ENCODE peak calls at places on chromosome 7, in eight cellular contexts. M is H9; Y is stomach; Q is adipocyte; W is psoas muscle; V is CD4-positive, alpha-beta memory T cell; P is astrocyte; A is body of pancreas. U is an unnamed sample. For H3K9me3, the result is how much of the 10 kb centered on the place peaks cover.

GRCh38 chr7:40850017-40850416 is 715.2 kb downstream of the SUGCT start:
- DNase-seq in M (no peak), Y (no peak), Q (peak), W (no peak), V (no peak), P (peak), A (no peak), U (no peak)

GRCh38 chr7:29262191-29262917 is 67.8 kb downstream of the CHN2 start:
- DNase-seq in M (no peak), Y (no peak), Q (no peak), W (no peak), V (no peak), P (no peak), A (no peak), U (no peak)

GRCh38 chr7:66356277-66356721 is 151.2 kb downstream of the TPST1 start:
- DNase-seq in M (no peak), Y (no peak), Q (no peak), W (no peak), V (no peak), P (peak), A (no peak), U (no peak)

GRCh38 chr7:3309140-3309539 is 8.1 kb downstream of the SDK1 start:
- DNase-seq in M (no peak), Y (no peak), Q (no peak), W (no peak), V (no peak), P (no peak), A (no peak), U (no peak)

GRCh38 chr7:92061154-92061553 is 73.1 kb downstream of the CYP51A1 start:
- DNase-seq in M (no peak), Y (no peak), Q (no peak), W (peak), V (no peak), P (peak), A (no peak), U (no peak)

GRCh38 chr7:143884978-143885559 is 16.9 kb downstream of the TCAF1 start:
- DNase-seq in M (peak), Y (no peak), Q (peak), W (peak), V (no peak), P (peak), A (no peak), U (no peak)

GRCh38 chr7:139095194-139095659 is 14.3 kb downstream of the ZC3HAV1 start:
- DNase-seq in M (peak), Y (no peak), Q (no peak), W (peak), V (peak), P (no peak), A (no peak), U (peak)

GRCh38 chr7:129774359-129774758 is 162.8 kb downstream of the NRF1 start:
- DNase-seq in M (peak), Y (no peak), Q (no peak), W (no peak), V (no peak), P (no peak), A (no peak), U (no peak)

GRCh38 chr7:76430836-76431235 is 6.1 kb downstream of the ZP3 start:
- DNase-seq in M (no peak), Y (no peak), Q (no peak), W (no peak), V (no peak), P (no peak), A (peak), U (no peak)

GRCh38 chr7:7964250-7964649 is 4.3 kb upstream of the GLCCI1 start:
- DNase-seq in M (no peak), Y (no peak), Q (no peak), W (no peak), V (no peak), P (no peak), A (no peak), U (no peak)

GRCh38 chr7:84848219-84848973 is 338.5 kb downstream of the SEMA3D start:
- DNase-seq in M (no peak), Y (no peak), Q (peak), W (no peak), V (no peak), P (no peak), A (no peak), U (no peak)

GRCh38 chr7:126700807-126701604 is 551.7 kb downstream of the GRM8 start:
- DNase-seq in M (peak), Y (no peak), Q (peak), W (no peak), V (peak), P (peak), A (no peak), U (peak)

GRCh38 chr7:42805601-42806000 is 106.3 kb downstream of the C7orf25 start:
- DNase-seq in M (no peak), Y (no peak), Q (no peak), W (no peak), V (no peak), P (no peak), A (no peak), U (no peak)

GRCh38 chr7:70583965-70584883 is 547.7 kb upstream of the GALNT17 start:
- DNase-seq in M (no peak), Y (peak), Q (no peak), W (no peak), V (no peak), P (no peak), A (no peak), U (no peak)

GRCh38 chr7:10802011-10802410 is 171.7 kb upstream of the PHF14 start:
- DNase-seq in M (no peak), Y (no peak), Q (no peak), W (no peak), V (no peak), P (no peak), A (no peak), U (no peak)

GRCh38 chr7:111568870-111569462 is 6.7 kb upstream of the IMMP2L start:
- DNase-seq in M (no peak), Y (no peak), Q (no peak), W (no peak), V (no peak), P (no peak), A (no peak), U (no peak)

GRCh38 chr7:30702200-30702599 is 19.9 kb upstream of the CRHR2 start:
- DNase-seq in M (peak), Y (no peak), Q (no peak), W (no peak), V (peak), P (no peak), A (no peak), U (no peak)

GRCh38 chr7:150406565-150407421 is 27.7 kb downstream of the ZNF775 start:
- DNase-seq in M (no peak), Y (no peak), Q (peak), W (peak), V (peak), P (no peak), A (no peak), U (no peak)

GRCh38 chr7:138032186-138032585 is 30.3 kb upstream of the CREB3L2 start:
- DNase-seq in M (no peak), Y (no peak), Q (no peak), W (no peak), V (no peak), P (peak), A (no peak), U (no peak)

GRCh38 chr7:44769381-44770209 is 20.9 kb downstream of the ZMIZ2 start:
- DNase-seq in M (no peak), Y (no peak), Q (peak), W (no peak), V (no peak), P (peak), A (peak), U (no peak)

GRCh38 chr7:51304729-51305128 is 11.9 kb downstream of the COBL start:
- DNase-seq in M (no peak), Y (no peak), Q (no peak), W (no peak), V (no peak), P (no peak), A (no peak), U (no peak)

GRCh38 chr7:30764030-30764991 is 6.9 kb upstream of the MINDY4 start:
- DNase-seq in M (no peak), Y (no peak), Q (peak), W (no peak), V (no peak), P (peak), A (no peak), U (no peak)

GRCh38 chr7:12647364-12648219 is 39.8 kb upstream of the ARL4A start:
- DNase-seq in M (no peak), Y (peak), Q (peak), W (no peak), V (no peak), P (peak), A (peak), U (no peak)

GRCh38 chr7:28005075-28005847 is 175.3 kb downstream of the JAZF1 start:
- DNase-seq in M (no peak), Y (no peak), Q (no peak), W (peak), V (no peak), P (peak), A (no peak), U (no peak)

GRCh38 chr7:30924624-30925023 is 13.0 kb downstream of the AQP1 start:
- DNase-seq in M (peak), Y (peak), Q (no peak), W (no peak), V (no peak), P (no peak), A (no peak), U (no peak)

GRCh38 chr7:101728888-101729883 is 88.2 kb upstream of the CUX1 start:
- DNase-seq in M (no peak), Y (peak), Q (no peak), W (no peak), V (no peak), P (peak), A (no peak), U (no peak)

GRCh38 chr7:142863891-142864685 is 9.2 kb downstream of the EPHB6 start:
- DNase-seq in M (no peak), Y (no peak), Q (no peak), W (peak), V (no peak), P (no peak), A (no peak), U (no peak)

GRCh38 chr7:75989726-75990388 is 4.5 kb downstream of the TMEM120A start:
- DNase-seq in M (no peak), Y (no peak), Q (no peak), W (peak), V (no peak), P (no peak), A (peak), U (no peak)

GRCh38 chr7:11552676-11553075 is 279.3 kb downstream of the THSD7A start:
- DNase-seq in M (no peak), Y (no peak), Q (no peak), W (no peak), V (no peak), P (no peak), A (no peak), U (no peak)

GRCh38 chr7:7943951-7944350 is 24.6 kb upstream of the GLCCI1 start:
- DNase-seq in M (no peak), Y (no peak), Q (no peak), W (no peak), V (no peak), P (no peak), A (no peak), U (no peak)

GRCh38 chr7:66452165-66452564 is 176.5 kb upstream of the KCTD7 start:
- DNase-seq in M (no peak), Y (no peak), Q (peak), W (no peak), V (no peak), P (peak), A (no peak), U (no peak)

GRCh38 chr7:135978624-135979023 is 1.5 kb upstream of the MTPN start:
- DNase-seq in M (no peak), Y (no peak), Q (no peak), W (no peak), V (no peak), P (no peak), A (no peak), U (no peak)

GRCh38 chr7:159160450-159160849 is 15.8 kb upstream of the VIPR2 start:
- DNase-seq in M (no peak), Y (no peak), Q (no peak), W (no peak), V (no peak), P (no peak), A (no peak), U (no peak)

GRCh38 chr7:159167139-159167538 is 22.5 kb upstream of the VIPR2 start:
- DNase-seq in M (no peak), Y (no peak), Q (no peak), W (no peak), V (no peak), P (no peak), A (no peak), U (no peak)

GRCh38 chr7:159166530-159166929 is 21.9 kb upstream of the VIPR2 start:
- DNase-seq in M (no peak), Y (no peak), Q (no peak), W (no peak), V (no peak), P (no peak), A (no peak), U (no peak)

GRCh38 chr7:159169391-159169790 is 24.7 kb upstream of the VIPR2 start:
- DNase-seq in M (no peak), Y (no peak), Q (no peak), W (no peak), V (no peak), P (no peak), A (no peak), U (no peak)

DNA sequence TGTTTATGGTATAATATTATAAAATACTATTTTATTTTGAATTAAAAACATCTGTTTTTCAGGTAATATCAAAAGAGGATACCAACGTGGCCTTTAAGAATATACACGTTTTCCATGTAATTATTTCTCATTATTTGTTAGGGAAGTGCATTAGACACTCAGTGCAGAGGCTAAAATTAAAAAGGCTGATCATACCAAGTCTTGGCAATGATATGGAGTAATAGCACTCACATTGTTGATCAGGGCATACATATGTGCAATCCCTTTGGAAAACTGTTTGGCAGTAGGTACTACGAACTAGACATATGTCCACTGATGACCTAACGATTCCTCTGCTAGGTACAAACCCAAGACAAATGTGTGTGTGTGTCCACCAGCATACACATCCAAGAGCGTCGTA is 20.7 kb upstream of the VIPR2 start:
- DNase-seq in M (no peak), Y (no peak), Q (no peak), W (no peak), V (no peak), P (no peak), A (no peak), U (no peak)
- H3K9me3 ChIP-seq in M (under half), Y (under half), Q (under half), W (under half), V (under half), P (under half), A (under half), U (under half)

GRCh38 chr7:131325179-131325840 is 2.4 kb upstream of the MKLN1 start:
- DNase-seq in M (no peak), Y (no peak), Q (no peak), W (no peak), V (no peak), P (no peak), A (no peak), U (no peak)
- H3K9me3 ChIP-seq in M (under half), Y (under half), Q (under half), W (under half), V (under half), P (under half), A (under half), U (under half)

GRCh38 chr7:761101-761500 is 34.0 kb upstream of the PRKAR1B start:
- DNase-seq in M (no peak), Y (no peak), Q (no peak), W (peak), V (no peak), P (no peak), A (no peak), U (no peak)
- H3K9me3 ChIP-seq in M (under half), Y (under half), Q (under half), W (under half), V (under half), P (under half), A (under half), U (under half)

DNA sequence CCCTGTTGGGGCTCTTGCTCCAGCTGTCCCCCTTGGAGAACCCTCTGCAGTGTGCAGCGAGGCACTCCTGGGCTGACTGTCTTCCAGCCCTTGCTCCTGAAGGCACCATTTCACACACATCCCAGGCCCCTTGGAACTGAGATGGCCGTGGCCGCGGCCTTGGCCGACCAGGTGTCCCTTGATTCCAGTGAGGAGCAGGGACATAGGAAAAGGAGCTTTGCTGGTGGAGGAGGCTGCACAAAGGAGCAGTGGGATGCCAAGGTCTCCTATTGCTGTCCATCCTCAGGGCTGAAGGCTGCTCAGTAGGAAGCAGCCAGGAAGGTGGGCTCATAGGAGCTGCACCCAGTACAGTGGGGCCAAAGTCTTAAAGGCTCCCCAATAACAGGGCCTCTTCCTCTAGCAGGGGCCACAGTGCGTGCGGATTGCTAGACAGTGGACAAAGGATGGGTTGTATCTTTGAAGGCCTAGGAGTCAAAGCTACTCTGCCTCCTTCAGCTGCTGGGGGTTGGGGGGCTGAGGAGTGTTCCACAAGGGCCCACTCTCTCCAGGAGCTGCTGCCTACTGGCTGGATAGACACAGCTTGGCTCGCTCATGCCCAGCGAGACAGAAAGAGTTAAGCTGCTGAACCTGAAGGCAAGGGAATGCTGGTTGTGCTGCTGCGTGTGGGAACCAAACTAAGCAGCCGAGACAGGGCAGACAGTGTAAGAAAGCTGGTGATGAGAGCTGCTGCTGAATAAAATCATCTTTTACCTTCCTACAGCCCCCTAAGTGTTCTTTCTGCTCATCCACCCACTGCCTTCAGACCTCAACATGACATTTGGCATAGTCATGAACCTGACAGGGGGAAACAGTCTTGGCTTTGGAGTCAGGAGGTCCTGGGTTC is 891.9 kb upstream of the ZNF722 start:
- DNase-seq in M (no peak), Y (no peak), Q (no peak), W (no peak), V (no peak), P (no peak), A (no peak), U (no peak)
- H3K9me3 ChIP-seq in M (under half), Y (half or more), Q (under half), W (under half), V (under half), P (under half), A (under half), U (under half)

GRCh38 chr7:23655433-23655832 is 24.6 kb upstream of the FAM221A start:
- DNase-seq in M (no peak), Y (no peak), Q (no peak), W (no peak), V (no peak), P (no peak), A (no peak), U (no peak)
- H3K9me3 ChIP-seq in M (under half), Y (under half), Q (under half), W (under half), V (under half), P (under half), A (under half), U (under half)

GRCh38 chr7:97022451-97023306 is 2.0 kb downstream of the DLX5 start:
- DNase-seq in M (no peak), Y (no peak), Q (peak), W (no peak), V (no peak), P (no peak), A (no peak), U (no peak)
- H3K9me3 ChIP-seq in M (under half), Y (under half), Q (under half), W (under half), V (under half), P (under half), A (under half), U (under half)

DNA sequence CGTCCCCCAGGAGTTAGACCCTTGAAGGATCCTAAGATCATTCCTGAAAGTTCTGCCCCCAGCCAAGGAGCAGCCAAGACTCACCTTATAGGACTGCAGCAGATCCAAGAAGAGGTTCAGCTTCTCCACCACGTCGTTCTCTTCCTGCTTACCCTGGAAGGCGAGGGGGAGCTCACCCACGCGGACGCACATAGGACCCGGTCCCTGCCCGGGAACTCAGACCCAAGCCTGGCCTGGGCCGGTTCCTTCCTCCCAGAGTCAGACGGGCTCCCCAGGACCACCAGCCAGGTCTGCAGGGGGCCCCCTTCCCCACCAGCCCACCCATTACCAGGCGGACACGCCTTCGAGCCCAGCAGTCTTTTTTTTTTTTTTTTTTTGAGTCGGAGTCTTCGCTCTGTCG is 15.6 kb downstream of the NUDT1 start:
- DNase-seq in M (no peak), Y (no peak), Q (no peak), W (no peak), V (no peak), P (no peak), A (no peak), U (no peak)
- H3K9me3 ChIP-seq in M (under half), Y (under half), Q (under half), W (under half), V (under half), P (under half), A (under half), U (under half)

GRCh38 chr7:36941359-36941758 is 217.1 kb upstream of the AOAH start:
- DNase-seq in M (no peak), Y (no peak), Q (no peak), W (no peak), V (no peak), P (no peak), A (no peak), U (no peak)

GRCh38 chr7:36942062-36942461 is 217.8 kb upstream of the AOAH start:
- DNase-seq in M (no peak), Y (no peak), Q (no peak), W (no peak), V (no peak), P (no peak), A (no peak), U (no peak)

GRCh38 chr7:36942558-36943354 is 218.5 kb upstream of the AOAH start:
- DNase-seq in M (no peak), Y (no peak), Q (no peak), W (no peak), V (no peak), P (no peak), A (no peak), U (no peak)

GRCh38 chr7:36939816-36940215 is 215.5 kb upstream of the AOAH start:
- DNase-seq in M (no peak), Y (no peak), Q (no peak), W (no peak), V (no peak), P (no peak), A (no peak), U (no peak)

GRCh38 chr7:36937754-36938551 is 213.7 kb upstream of the AOAH start:
- DNase-seq in M (no peak), Y (no peak), Q (no peak), W (no peak), V (peak), P (no peak), A (no peak), U (no peak)
- H3K9me3 ChIP-seq in M (under half), Y (half or more), Q (half or more), W (under half), V (half or more), P (under half), A (under half), U (under half)

GRCh38 chr7:158236400-158236799 is 351.2 kb downstream of the PTPRN2 start:
- DNase-seq in M (no peak), Y (peak), Q (no peak), W (no peak), V (no peak), P (no peak), A (no peak), U (no peak)
- H3K9me3 ChIP-seq in M (under half), Y (under half), Q (under half), W (under half), V (under half), P (under half), A (under half), U (under half)